ENCODE peak calls at places on chromosome 1, in seven cellular contexts. C, Z, N, Q, X, E and K are unnamed samples.

GRCh38 chr1:155186955-155187891 is 13.6 kb downstream of the TRIM46 start:
- DNase-seq in C (no peak), Z (no peak), N (no peak), Q (no peak), X (no peak), E (no peak), K (no peak)

GRCh38 chr1:156407344-156407743 is 38.3 kb downstream of the RHBG start:
- DNase-seq in C (no peak), Z (no peak), N (no peak), Q (no peak), X (no peak), E (no peak), K (no peak)

GRCh38 chr1:51622455-51622913 is 5.6 kb downstream of the OSBPL9 start:
- DNase-seq in C (peak; percentile 97), Z (peak; percentile 78), N (peak; percentile 15), Q (peak; percentile 96), X (peak; percentile 80), E (peak; percentile 84), K (peak; percentile 89)

GRCh38 chr1:202017385-202018225 is 7.2 kb downstream of the ELF3 start:
- DNase-seq in C (peak; percentile 43), Z (no peak), N (no peak), Q (peak; percentile 73), X (no peak), E (no peak), K (no peak)

GRCh38 chr1:94726981-94727685 is 93.0 kb upstream of the SLC44A3 start:
- DNase-seq in C (no peak), Z (no peak), N (no peak), Q (no peak), X (no peak), E (no peak), K (peak; percentile 40)

GRCh38 chr1:155051777-155052398 is 772 bp downstream of the ADAM15 start:
- DNase-seq in C (peak; percentile 77), Z (no peak), N (no peak), Q (no peak), X (peak; percentile 13), E (peak; percentile 23), K (peak; percentile 35)

GRCh38 chr1:242318140-242318539 is 206.4 kb downstream of the PLD5 start:
- DNase-seq in C (no peak), Z (no peak), N (no peak), Q (no peak), X (no peak), E (no peak), K (no peak)

GRCh38 chr1:27114522-27114921 is 40.4 kb downstream of the SLC9A1 start:
- DNase-seq in C (no peak), Z (no peak), N (no peak), Q (no peak), X (no peak), E (no peak), K (no peak)

GRCh38 chr1:150149490-150150453 is at the start of gene PLEKHO1:
- DNase-seq in C (peak; percentile 82), Z (peak; percentile 76), N (peak; percentile 87), Q (no peak), X (peak; percentile 85), E (peak; percentile 89), K (peak; percentile 71)

GRCh38 chr1:83058327-83058726 is 940.6 kb downstream of the TTLL7 start:
- DNase-seq in C (no peak), Z (no peak), N (no peak), Q (no peak), X (no peak), E (no peak), K (no peak)

GRCh38 chr1:13900583-13900982 is 200.6 kb downstream of the PRDM2 start:
- DNase-seq in C (peak; percentile 57), Z (no peak), N (no peak), Q (no peak), X (no peak), E (no peak), K (no peak)

GRCh38 chr1:41891403-41891896 is 27.3 kb downstream of the HIVEP3 start:
- DNase-seq in C (no peak), Z (no peak), N (peak; percentile 82), Q (no peak), X (peak; percentile 54), E (peak; percentile 19), K (peak; percentile 55)

GRCh38 chr1:9271268-9271667 is 21.4 kb upstream of the SPSB1 start:
- DNase-seq in C (no peak), Z (no peak), N (no peak), Q (no peak), X (peak; percentile 22), E (peak; percentile 53), K (no peak)

GRCh38 chr1:59738152-59738551 is 76.6 kb upstream of the HOOK1 start:
- DNase-seq in C (peak; percentile 71), Z (peak; percentile 72), N (no peak), Q (no peak), X (peak; percentile 93), E (peak; percentile 78), K (no peak)

GRCh38 chr1:28401760-28402159 is 32.2 kb downstream of the PHACTR4 start:
- DNase-seq in C (no peak), Z (no peak), N (no peak), Q (no peak), X (no peak), E (no peak), K (no peak)
- H3K4me1 ChIP-seq in C (no peaks in the 10 kb centered on the region), Z (no peaks in the 10 kb centered on the region), N (no peaks in the 10 kb centered on the region), Q (peaks cover 10% of the 10 kb centered on the region), X (no peaks in the 10 kb centered on the region), E (no peaks in the 10 kb centered on the region), K (no peaks in the 10 kb centered on the region)

DNA sequence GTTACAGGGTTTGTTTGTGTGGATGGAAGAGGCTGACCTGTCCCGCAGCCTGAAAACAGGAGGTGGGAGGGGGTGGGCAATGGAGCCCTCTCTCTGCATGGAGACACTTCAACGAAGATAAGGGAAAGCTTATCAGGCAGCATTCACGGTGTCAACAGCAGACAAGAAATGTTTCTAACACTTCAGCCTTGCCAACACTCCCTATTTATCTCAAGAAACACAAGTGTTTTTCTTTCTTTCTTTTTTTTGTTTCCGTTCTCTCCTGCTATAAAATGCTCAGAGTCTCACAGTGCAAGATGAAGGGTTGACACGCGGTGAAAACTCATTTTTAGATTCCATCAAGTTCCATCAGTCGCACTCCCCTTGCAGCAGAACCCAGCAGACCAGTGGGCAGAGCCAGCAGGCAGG is 594.4 kb downstream of the MATN1 start:
- DNase-seq in C (no peak), Z (no peak), N (no peak), Q (no peak), X (no peak), E (no peak), K (no peak)
- H2AFZ ChIP-seq in C (no peak overlapping the region), Z (no peak overlapping the region), N (no peak overlapping the region), Q (no peak overlapping the region), X (no peak overlapping the region), E (no peak overlapping the region), K (no peak overlapping the region)

GRCh38 chr1:38088366-38088765 is 41.8 kb upstream of the POU3F1 start:
- DNase-seq in C (no peak), Z (no peak), N (no peak), Q (no peak), X (no peak), E (no peak), K (no peak)
- H3K4me2 ChIP-seq in C (no peak overlapping the region), Z (no peak overlapping the region), N (no peak overlapping the region), Q (no peak overlapping the region), X (no peak overlapping the region), E (no peak overlapping the region), K (no peak overlapping the region)

DNA sequence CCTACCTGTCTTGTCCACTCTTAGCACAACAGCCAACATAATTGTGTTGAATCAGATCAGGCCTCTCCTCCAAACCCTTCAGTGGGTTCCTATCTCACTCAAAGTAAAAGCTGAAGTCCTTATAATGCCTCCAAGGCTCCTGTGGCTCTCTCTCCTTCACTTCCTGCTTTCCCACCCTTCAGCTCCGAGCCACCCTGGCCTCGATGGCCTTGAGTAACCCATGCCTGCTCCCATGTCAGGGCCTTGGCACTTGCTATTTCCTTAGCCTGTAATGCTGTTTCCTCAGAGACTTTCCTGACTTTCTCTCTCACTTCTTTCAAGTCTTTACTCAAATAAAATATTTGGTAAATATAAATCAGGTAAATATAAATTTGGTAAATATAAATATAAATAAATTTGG is 8.1 kb upstream of the PLEKHM2 start:
- DNase-seq in C (no peak), Z (no peak), N (no peak), Q (no peak), X (no peak), E (no peak), K (no peak)
- H3K4me1 ChIP-seq in C (peaks cover 21% of the 10 kb centered on the region), Z (peaks cover 14% of the 10 kb centered on the region), N (no peaks in the 10 kb centered on the region), Q (peaks cover 29% of the 10 kb centered on the region), X (peaks cover 8% of the 10 kb centered on the region), E (peaks cover 11% of the 10 kb centered on the region), K (peaks cover 25% of the 10 kb centered on the region)

DNA sequence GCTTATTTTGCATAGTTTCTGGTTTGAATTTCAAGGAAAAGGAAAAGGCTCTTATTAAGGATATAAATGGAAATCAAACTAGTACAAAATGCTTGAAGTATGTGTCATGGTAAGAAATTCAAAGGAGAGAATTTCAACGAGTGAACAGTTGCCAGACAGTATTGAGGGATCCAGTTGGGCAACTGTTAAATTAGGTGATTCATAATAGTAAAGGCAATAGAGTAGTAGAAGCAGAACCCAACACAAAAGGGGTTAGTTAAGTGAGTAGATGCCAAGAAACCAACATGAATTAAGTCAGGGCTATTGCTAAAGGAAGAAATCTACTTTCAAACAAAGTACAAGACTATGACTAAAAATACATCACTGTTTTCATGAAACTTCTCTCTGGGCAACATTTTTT is 1.0 kb downstream of the GBP5 start:
- DNase-seq in C (peak; percentile 52), Z (peak; percentile 67), N (no peak), Q (no peak), X (peak; percentile 3), E (peak; percentile 74), K (peak; percentile 73)
- H2AFZ ChIP-seq in C (no peak overlapping the region), Z (no peak overlapping the region), N (no peak overlapping the region), Q (no peak overlapping the region), X (no peak overlapping the region), E (no peak overlapping the region), K (no peak overlapping the region)